ENCODE peak calls at places on chromosomes 3 and 15, in ten cellular contexts. G, U, J, P, T, Y, N, D, C and W are unnamed samples.

GRCh38 chr15:37981781-37982180 is 47.3 kb downstream of the TMCO5A start:
- DNase-seq in G (no peak), U (no peak), J (no peak), P (peak; percentile 30), T (no peak), Y (no peak), N (no peak), D (no peak), C (no peak), W (no peak)

GRCh38 chr15:73700041-73700842 is 16.1 kb downstream of the CD276 start:
- DNase-seq in G (peak; percentile 69), U (peak; percentile 80), J (peak; percentile 84), P (peak; percentile 89), T (peak; percentile 62), Y (no peak), N (peak; percentile 76), D (peak; percentile 87), C (peak; percentile 76), W (peak; percentile 86)

GRCh38 chr3:124037332-124037731 is 45.4 kb upstream of the ROPN1 start:
- DNase-seq in G (no peak), U (no peak), J (no peak), P (no peak), T (no peak), Y (no peak), N (no peak), D (no peak), C (no peak), W (no peak)

GRCh38 chr15:61796056-61796455 is 264.2 kb downstream of the VPS13C start:
- DNase-seq in G (no peak), U (no peak), J (no peak), P (no peak), T (no peak), Y (no peak), N (no peak), D (no peak), C (no peak), W (no peak)

GRCh38 chr3:123634149-123635051 is 49.5 kb upstream of the HACD2 start:
- DNase-seq in G (no peak), U (no peak), J (no peak), P (no peak), T (no peak), Y (no peak), N (no peak), D (no peak), C (no peak), W (peak; percentile 61)

GRCh38 chr3:130533247-130533646 is 16.3 kb downstream of the COL6A6 start:
- DNase-seq in G (no peak), U (no peak), J (no peak), P (no peak), T (no peak), Y (no peak), N (no peak), D (no peak), C (no peak), W (no peak)

GRCh38 chr15:73344051-73344450 is 24.7 kb downstream of the HCN4 start:
- DNase-seq in G (no peak), U (no peak), J (no peak), P (no peak), T (no peak), Y (no peak), N (no peak), D (no peak), C (no peak), W (no peak)

GRCh38 chr3:71910107-71910506 is 125.2 kb upstream of the PROK2 start:
- DNase-seq in G (no peak), U (no peak), J (no peak), P (no peak), T (no peak), Y (no peak), N (no peak), D (no peak), C (no peak), W (no peak)

GRCh38 chr3:185744997-185745843 is 79.6 kb downstream of the IGF2BP2 start:
- DNase-seq in G (no peak), U (no peak), J (no peak), P (no peak), T (no peak), Y (peak; percentile 78), N (no peak), D (no peak), C (no peak), W (no peak)

GRCh38 chr3:103785537-103785936 is 1350.7 kb downstream of the ZPLD1 start:
- DNase-seq in G (no peak), U (no peak), J (no peak), P (no peak), T (no peak), Y (no peak), N (no peak), D (no peak), C (no peak), W (no peak)

GRCh38 chr3:64896173-64896925 is 208.5 kb upstream of the ADAMTS9 start:
- DNase-seq in G (no peak), U (no peak), J (no peak), P (no peak), T (no peak), Y (no peak), N (no peak), D (no peak), C (no peak), W (no peak)

GRCh38 chr3:32968367-32969087 is 17.1 kb downstream of the CCR4 start:
- DNase-seq in G (no peak), U (no peak), J (no peak), P (no peak), T (no peak), Y (no peak), N (no peak), D (no peak), C (no peak), W (no peak)

GRCh38 chr15:94306700-94307650 is 75.6 kb downstream of the MCTP2 start:
- DNase-seq in G (no peak), U (no peak), J (no peak), P (no peak), T (peak; percentile 7), Y (no peak), N (no peak), D (no peak), C (no peak), W (no peak)

DNA sequence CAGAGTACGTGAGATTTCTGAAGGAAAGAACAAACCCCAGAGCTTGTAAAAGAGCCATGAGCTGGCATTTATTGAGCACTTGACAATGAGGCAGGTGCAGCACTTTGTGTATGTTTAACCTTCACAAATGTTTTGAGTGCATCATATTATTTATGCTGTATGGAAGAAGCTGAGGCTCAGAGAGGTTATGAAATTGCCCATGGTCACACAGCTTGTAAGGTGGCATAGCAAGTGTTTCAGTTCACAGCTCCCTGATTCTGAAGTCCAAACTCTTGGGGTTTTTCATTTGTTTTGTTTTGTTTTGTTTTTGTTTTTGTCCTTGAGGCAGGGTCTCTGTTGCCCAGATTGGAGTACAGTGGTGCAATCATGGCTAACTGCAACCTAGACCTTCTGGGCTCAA is 25.1 kb upstream of the ADAMTS7 start:
- DNase-seq in G (no peak), U (no peak), J (no peak), P (no peak), T (no peak), Y (no peak), N (no peak), D (no peak), C (no peak), W (no peak)
- H3K4me1 ChIP-seq in G (peaks cover 4% of the 10 kb centered on the region), U (peaks cover 13% of the 10 kb centered on the region), J (no peaks in the 10 kb centered on the region), P (peaks cover 7% of the 10 kb centered on the region), T (no peaks in the 10 kb centered on the region), Y (no peaks in the 10 kb centered on the region), N (no peaks in the 10 kb centered on the region), D (no peaks in the 10 kb centered on the region), C (no peaks in the 10 kb centered on the region), W (peaks cover 14% of the 10 kb centered on the region)

GRCh38 chr3:131537531-131537930 is 34.8 kb upstream of the MRPL3 start:
- DNase-seq in G (no peak), U (no peak), J (no peak), P (no peak), T (no peak), Y (no peak), N (no peak), D (no peak), C (no peak), W (no peak)

GRCh38 chr3:131532645-131533044 is 29.9 kb upstream of the MRPL3 start:
- DNase-seq in G (no peak), U (no peak), J (no peak), P (no peak), T (no peak), Y (no peak), N (no peak), D (no peak), C (no peak), W (no peak)

GRCh38 chr3:131538968-131539367 is 36.2 kb upstream of the MRPL3 start:
- DNase-seq in G (no peak), U (no peak), J (no peak), P (no peak), T (no peak), Y (no peak), N (no peak), D (no peak), C (no peak), W (no peak)

GRCh38 chr3:131535596-131535995 is 32.8 kb upstream of the MRPL3 start:
- DNase-seq in G (no peak), U (no peak), J (no peak), P (no peak), T (no peak), Y (no peak), N (no peak), D (no peak), C (no peak), W (no peak)

GRCh38 chr3:131535131-131535530 is 32.4 kb upstream of the MRPL3 start:
- DNase-seq in G (no peak), U (no peak), J (no peak), P (no peak), T (no peak), Y (no peak), N (no peak), D (no peak), C (no peak), W (no peak)
- H3K4me1 ChIP-seq in G (no peaks in the 10 kb centered on the region), U (no peaks in the 10 kb centered on the region), J (no peaks in the 10 kb centered on the region), P (no peaks in the 10 kb centered on the region), T (no peaks in the 10 kb centered on the region), Y (peaks cover 3% of the 10 kb centered on the region), N (no peaks in the 10 kb centered on the region), D (no peaks in the 10 kb centered on the region), C (no peaks in the 10 kb centered on the region), W (no peaks in the 10 kb centered on the region)

GRCh38 chr15:85404922-85405293 is 24.5 kb downstream of the AKAP13 start:
- DNase-seq in G (no peak), U (no peak), J (no peak), P (peak; percentile 14), T (no peak), Y (no peak), N (no peak), D (no peak), C (no peak), W (no peak)
- H3K4me1 ChIP-seq in G (peaks cover 92% of the 10 kb centered on the region), U (peaks cover 74% of the 10 kb centered on the region), J (no peaks in the 10 kb centered on the region), P (peaks cover 52% of the 10 kb centered on the region), T (peaks cover 57% of the 10 kb centered on the region), Y (peaks cover 63% of the 10 kb centered on the region), N (peaks cover 55% of the 10 kb centered on the region), D (peaks cover 73% of the 10 kb centered on the region), C (peaks cover 19% of the 10 kb centered on the region), W (peaks cover 12% of the 10 kb centered on the region)

DNA sequence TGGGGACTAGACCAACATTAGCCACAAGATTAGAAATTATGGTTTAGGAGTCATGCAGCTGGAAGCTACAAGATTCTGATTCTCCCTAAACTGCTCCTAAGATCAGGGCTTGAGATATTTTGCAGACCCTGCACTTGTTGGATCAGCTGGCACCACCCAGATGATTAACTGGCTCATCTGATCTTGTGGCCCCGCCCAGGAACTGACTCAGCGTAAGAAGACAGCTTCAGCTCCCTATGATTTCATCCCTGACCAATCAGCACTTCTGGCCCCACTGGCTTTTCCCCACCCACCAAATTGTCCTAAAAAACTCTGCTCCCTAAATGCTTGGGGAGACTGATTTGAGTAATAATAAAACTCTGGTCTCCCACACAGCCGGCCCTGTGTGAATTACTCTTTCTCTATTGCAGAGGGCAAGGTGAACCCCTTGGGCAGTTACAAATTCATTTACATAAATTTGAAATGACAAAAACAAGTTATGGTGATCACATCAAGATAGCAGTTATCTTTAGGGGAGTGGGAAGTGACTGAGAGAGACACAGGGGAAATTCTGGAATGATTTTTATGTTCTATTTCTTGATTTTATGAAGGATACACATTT is 76.5 kb downstream of the CD200R1L start:
- DNase-seq in G (peak; percentile 51), U (peak; percentile 77), J (no peak), P (no peak), T (no peak), Y (peak; percentile 66), N (peak; percentile 10), D (peak; percentile 64), C (no peak), W (no peak)
- H3K4me1 ChIP-seq in G (no peaks in the 10 kb centered on the region), U (peaks cover 5% of the 10 kb centered on the region), J (no peaks in the 10 kb centered on the region), P (no peaks in the 10 kb centered on the region), T (peaks cover 12% of the 10 kb centered on the region), Y (peaks cover 22% of the 10 kb centered on the region), N (no peaks in the 10 kb centered on the region), D (no peaks in the 10 kb centered on the region), C (no peaks in the 10 kb centered on the region), W (no peaks in the 10 kb centered on the region)